ENCODE peak calls at places on chromosome 16, in six cellular contexts. One of them, this sample, is unnamed.

GRCh38 chr16:80569440-80570105 is 28.8 kb downstream of the DYNLRB2 start:
- DNase-seq in DMS 273 treated with DMSO at 0.1 percent for 48 hours: no peak
- DNase-seq in NCI-H1694 treated with DMSO at 0.1 percent for 48 hours: no peak
- DNase-seq in neural progenitor cell: no peak
- DNase-seq in SW480: peak
- DNase-seq in activated T-helper 1 cell treated with anti-CD3 and anti-CD28 coated beads, Interleukin-2, amount 50 U/mL, for 16 hours: peak
- DNase-seq in this sample: no peak

GRCh38 chr16:31242197-31242596 is 17.6 kb upstream of the ITGAM start:
- DNase-seq in neural progenitor cell: no peak
- DNase-seq in SW480: no peak
- DNase-seq in NCI-H1694 treated with DMSO at 0.1 percent for 48 hours: no peak
- DNase-seq in DMS 273 treated with DMSO at 0.1 percent for 48 hours: no peak
- DNase-seq in activated T-helper 1 cell treated with anti-CD3 and anti-CD28 coated beads, Interleukin-2, amount 50 U/mL, for 16 hours: no peak
- DNase-seq in this sample: no peak

GRCh38 chr16:72172105-72173034 is at the start of gene PMFBP1:
- DNase-seq in activated T-helper 1 cell treated with anti-CD3 and anti-CD28 coated beads, Interleukin-2, amount 50 U/mL, for 16 hours: no peak
- DNase-seq in NCI-H1694 treated with DMSO at 0.1 percent for 48 hours: peak
- DNase-seq in SW480: peak
- DNase-seq in DMS 273 treated with DMSO at 0.1 percent for 48 hours: peak
- DNase-seq in neural progenitor cell: no peak
- DNase-seq in this sample: no peak

GRCh38 chr16:70684146-70685060 is 1.4 kb downstream of the MTSS2 start:
- DNase-seq in NCI-H1694 treated with DMSO at 0.1 percent for 48 hours: no peak
- DNase-seq in activated T-helper 1 cell treated with anti-CD3 and anti-CD28 coated beads, Interleukin-2, amount 50 U/mL, for 16 hours: no peak
- DNase-seq in neural progenitor cell: no peak
- DNase-seq in SW480: no peak
- DNase-seq in DMS 273 treated with DMSO at 0.1 percent for 48 hours: no peak
- DNase-seq in this sample: no peak

GRCh38 chr16:61946019-61946418 is 90.2 kb downstream of the CDH8 start:
- DNase-seq in NCI-H1694 treated with DMSO at 0.1 percent for 48 hours: no peak
- DNase-seq in SW480: no peak
- DNase-seq in neural progenitor cell: no peak
- DNase-seq in DMS 273 treated with DMSO at 0.1 percent for 48 hours: no peak
- DNase-seq in activated T-helper 1 cell treated with anti-CD3 and anti-CD28 coated beads, Interleukin-2, amount 50 U/mL, for 16 hours: no peak
- DNase-seq in this sample: no peak

GRCh38 chr16:21638573-21638975 is 13.8 kb downstream of the IGSF6 start:
- DNase-seq in NCI-H1694 treated with DMSO at 0.1 percent for 48 hours: no peak
- DNase-seq in activated T-helper 1 cell treated with anti-CD3 and anti-CD28 coated beads, Interleukin-2, amount 50 U/mL, for 16 hours: no peak
- DNase-seq in neural progenitor cell: no peak
- DNase-seq in SW480: peak
- DNase-seq in DMS 273 treated with DMSO at 0.1 percent for 48 hours: no peak
- DNase-seq in this sample: no peak

GRCh38 chr16:1430759-1431496 is at the start of gene PERCC1:
- DNase-seq in activated T-helper 1 cell treated with anti-CD3 and anti-CD28 coated beads, Interleukin-2, amount 50 U/mL, for 16 hours: no peak
- DNase-seq in NCI-H1694 treated with DMSO at 0.1 percent for 48 hours: peak
- DNase-seq in SW480: no peak
- DNase-seq in DMS 273 treated with DMSO at 0.1 percent for 48 hours: no peak
- DNase-seq in neural progenitor cell: no peak
- DNase-seq in this sample: peak

GRCh38 chr16:67155305-67156145 is 4.2 kb downstream of the TRADD start:
- DNase-seq in DMS 273 treated with DMSO at 0.1 percent for 48 hours: peak
- DNase-seq in neural progenitor cell: peak
- DNase-seq in activated T-helper 1 cell treated with anti-CD3 and anti-CD28 coated beads, Interleukin-2, amount 50 U/mL, for 16 hours: peak
- DNase-seq in NCI-H1694 treated with DMSO at 0.1 percent for 48 hours: peak
- DNase-seq in SW480: peak
- DNase-seq in this sample: no peak

GRCh38 chr16:28531777-28532744 is 6.7 kb downstream of the NUPR1 start:
- DNase-seq in NCI-H1694 treated with DMSO at 0.1 percent for 48 hours: no peak
- DNase-seq in neural progenitor cell: peak
- DNase-seq in SW480: peak
- DNase-seq in DMS 273 treated with DMSO at 0.1 percent for 48 hours: no peak
- DNase-seq in activated T-helper 1 cell treated with anti-CD3 and anti-CD28 coated beads, Interleukin-2, amount 50 U/mL, for 16 hours: no peak
- DNase-seq in this sample: peak